ENCODE peak calls at places on chromosomes 12 and 14, in nine cellular contexts. U is heart right ventricle, F is bronchial epithelial cell, H is HL-60, A is fibroblast of lung, E is choroid plexus epithelial cell, I is tibial artery, W is stomach, Y is WERI-Rb-1. B is an unnamed sample.

GRCh38 chr12:5232826-5233500 is 189.3 kb downstream of the KCNA5 start:
- DNase-seq in E (no peak), A (no peak), H (no peak), U (no peak), F (no peak), W (no peak), Y (peak; percentile 21), I (no peak), B (no peak)

GRCh38 chr14:97282210-97282609 is 485.0 kb downstream of the VRK1 start:
- DNase-seq in I (no peak), A (no peak), F (no peak), U (no peak), W (no peak), H (no peak), Y (no peak), E (no peak), B (no peak)

GRCh38 chr14:106790189-106791036 is 1264.0 kb downstream of the TMEM121 start:
- DNase-seq in F (no peak), W (peak; percentile 85), I (peak; percentile 45), U (peak; percentile 57), E (peak; percentile 0), A (no peak), H (peak; percentile 78), Y (peak; percentile 78), B (peak; percentile 33)

GRCh38 chr14:32028599-32028998 is 48.5 kb upstream of the ARHGAP5 start:
- DNase-seq in E (peak; percentile 49), A (peak; percentile 34), Y (no peak), W (no peak), U (no peak), F (peak; percentile 78), I (no peak), H (peak; percentile 54), B (no peak)

GRCh38 chr12:19654630-19655384 is 215.5 kb downstream of the AEBP2 start:
- DNase-seq in Y (no peak), E (peak; percentile 59), U (no peak), I (no peak), H (no peak), W (no peak), A (peak; percentile 57), F (no peak), B (no peak)

GRCh38 chr12:114401346-114402320 is 4.3 kb downstream of the TBX5 start:
- DNase-seq in H (no peak), E (no peak), A (no peak), W (no peak), F (no peak), I (no peak), Y (no peak), U (no peak), B (no peak)

GRCh38 chr12:101857043-101857558 is 20.3 kb upstream of the DRAM1 start:
- DNase-seq in U (no peak), E (peak; percentile 89), H (peak; percentile 48), I (no peak), F (peak; percentile 82), A (peak; percentile 81), Y (no peak), W (no peak), B (no peak)

GRCh38 chr14:54219281-54220121 is 177.3 kb upstream of the CDKN3 start:
- DNase-seq in I (no peak), A (no peak), E (no peak), H (no peak), Y (no peak), U (peak; percentile 6), F (no peak), W (no peak), B (no peak)

GRCh38 chr12:120750806-120751205 is 25.2 kb downstream of the ACADS start:
- DNase-seq in I (no peak), F (no peak), E (no peak), Y (no peak), A (no peak), W (no peak), H (no peak), U (no peak), B (no peak)
- TF ChIP-seq CTCF in I (no peak), F (no peak), E (no peak), Y (no peak), A (no peak), W (no peak), H (no peak), U (no peak), B (no peak)

GRCh38 chr12:1918875-1919236 is 404 bp upstream of the CACNA2D4 start:
- DNase-seq in F (no peak), I (no peak), Y (no peak), U (no peak), H (no peak), W (peak; percentile 21), E (no peak), A (no peak), B (no peak)
- H3K4me3 ChIP-seq in F (no peak overlapping the region), I (peak overlapping the region; percentile 26), Y (peak overlapping the region; percentile 54), U (no peak overlapping the region), H (peak overlapping the region; percentile 48), W (peak overlapping the region; percentile 32), E (no peak overlapping the region), A (no peak overlapping the region), B (no peak overlapping the region)

GRCh38 chr12:124464062-124464461 is 103.3 kb downstream of the NCOR2 start:
- DNase-seq in W (no peak), H (peak; percentile 72), I (no peak), U (peak; percentile 50), F (no peak), E (peak; percentile 69), A (no peak), Y (no peak), B (no peak)

GRCh38 chr12:124469193-124469888 is 98.1 kb downstream of the NCOR2 start:
- DNase-seq in E (no peak), W (no peak), Y (peak; percentile 59), H (no peak), A (no peak), I (no peak), U (peak; percentile 13), F (no peak), B (no peak)

GRCh38 chr12:124464830-124465229 is 102.6 kb downstream of the NCOR2 start:
- DNase-seq in W (no peak), I (no peak), U (no peak), A (no peak), F (no peak), Y (no peak), H (no peak), E (no peak), B (no peak)

GRCh38 chr12:124465473-124465872 is 101.9 kb downstream of the NCOR2 start:
- DNase-seq in E (no peak), F (no peak), A (no peak), W (no peak), I (no peak), Y (no peak), U (no peak), H (no peak), B (no peak)

DNA sequence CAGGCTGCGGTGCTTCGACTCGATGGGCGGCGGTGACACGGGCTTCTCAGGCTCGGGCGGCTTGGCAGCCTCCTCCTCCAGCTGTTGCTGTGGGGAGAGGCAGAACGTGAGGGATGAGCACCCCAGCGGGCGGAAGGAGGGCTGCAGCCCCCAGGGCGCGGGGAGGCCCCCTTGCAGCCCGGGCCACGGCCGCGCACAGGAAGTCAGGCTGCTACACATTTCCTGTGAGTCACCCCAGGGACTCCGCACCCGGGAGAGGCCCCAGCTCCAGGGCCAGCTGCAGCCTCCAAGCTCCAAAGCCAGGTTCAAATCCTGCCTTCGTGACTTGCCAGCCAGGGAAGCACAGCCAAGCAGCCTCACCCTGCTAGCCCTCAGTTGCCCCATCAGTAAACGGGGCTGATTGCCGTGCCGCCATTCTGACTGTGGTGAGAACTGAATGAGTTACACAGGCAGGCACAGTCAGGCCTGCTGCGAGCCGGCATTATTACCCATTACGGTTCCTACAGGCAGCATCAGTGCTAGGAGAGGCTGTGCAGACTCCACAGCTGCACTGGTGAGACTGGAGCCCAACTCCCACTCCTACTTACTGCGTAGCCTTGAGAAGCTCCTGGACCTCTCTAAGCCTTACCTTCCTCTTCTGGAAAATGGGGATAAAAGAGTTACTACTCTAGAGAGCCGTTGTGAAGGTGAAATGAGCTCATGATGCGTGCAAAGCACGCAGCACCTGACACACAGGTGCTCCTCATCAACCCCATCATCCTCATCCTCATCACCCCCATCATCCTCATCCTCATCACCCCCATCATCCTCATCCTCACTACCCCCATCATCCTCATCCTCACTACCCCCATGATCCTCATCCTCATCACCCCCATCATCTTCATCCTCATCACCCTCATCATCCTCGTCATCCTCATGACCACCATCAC is 100.9 kb downstream of the NCOR2 start:
- DNase-seq in U (peak; percentile 73), Y (no peak), F (no peak), H (peak; percentile 96), E (peak; percentile 90), A (peak; percentile 50), W (peak; percentile 57), I (no peak), B (no peak)
- TF ChIP-seq CTCF in U (peak; percentile 27), Y (no peak), F (no peak), H (peak; percentile 5), E (peak; percentile 37), A (no peak), W (no peak), I (no peak), B (no peak)

DNA sequence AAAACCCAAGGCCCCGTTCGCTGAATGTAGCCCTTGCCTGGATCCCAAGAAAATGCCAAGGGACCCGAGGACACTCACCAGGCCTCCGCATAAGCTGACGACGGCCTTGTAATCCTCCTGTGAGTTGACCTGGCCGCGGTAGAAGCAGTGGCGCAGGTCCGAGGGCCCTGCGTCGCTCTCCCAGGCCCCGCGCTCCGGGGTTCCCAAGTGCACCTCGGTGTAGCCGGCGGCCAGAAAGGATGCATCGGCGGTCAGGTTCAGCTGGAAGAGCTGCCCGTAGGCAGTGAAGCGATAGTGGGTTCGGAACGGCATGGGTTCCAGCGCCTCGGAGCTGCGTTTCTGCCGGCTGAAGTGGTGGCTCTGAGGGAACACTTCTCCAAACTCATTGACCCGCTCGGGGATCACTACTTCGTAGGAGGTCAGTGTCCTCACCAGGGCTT is 1.2 kb downstream of the ADAMTS20 start:
- DNase-seq in F (no peak), Y (peak; percentile 20), I (no peak), A (no peak), W (no peak), H (no peak), E (no peak), U (no peak), B (no peak)
- H3K4me3 ChIP-seq in F (no peak overlapping the region), Y (peak overlapping the region; percentile 74), I (no peak overlapping the region), A (no peak overlapping the region), W (no peak overlapping the region), H (no peak overlapping the region), E (no peak overlapping the region), U (no peak overlapping the region), B (no peak overlapping the region)

DNA sequence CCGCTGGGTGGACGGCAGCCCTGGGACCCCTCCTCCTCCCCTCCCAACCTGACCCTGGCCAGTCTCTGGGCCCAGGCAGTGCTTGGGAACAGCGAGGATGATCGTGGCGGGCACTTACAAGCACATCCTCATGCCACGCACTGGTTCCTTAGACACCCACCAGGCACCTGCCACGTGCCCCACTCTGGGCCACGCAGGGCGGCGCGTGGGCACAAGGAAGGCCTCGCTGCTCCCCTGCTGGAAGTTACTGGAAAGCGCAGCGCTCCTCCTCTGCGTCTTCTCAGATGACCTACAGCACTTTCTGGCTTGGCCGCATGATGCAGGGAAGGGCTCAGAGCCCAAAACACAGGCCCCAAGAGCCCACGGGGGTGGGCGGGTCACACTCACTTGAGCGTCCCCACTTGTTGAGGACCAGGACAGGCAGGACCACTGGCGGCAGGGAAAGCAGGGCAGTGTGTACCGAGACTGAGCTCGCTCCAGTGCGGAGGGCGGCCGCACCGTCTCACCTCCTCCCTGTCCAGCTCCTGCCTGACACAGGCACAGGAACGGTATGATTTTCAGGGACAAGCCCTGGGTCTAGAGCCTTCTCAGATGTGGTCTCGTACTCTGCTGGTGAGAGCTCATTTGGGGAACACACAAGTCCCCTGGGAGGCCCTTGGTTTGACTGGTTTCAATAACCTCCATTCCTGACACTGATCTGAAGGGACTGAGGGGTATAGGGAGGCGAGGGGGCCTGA is 128.3 kb upstream of the EVL start:
- DNase-seq in H (no peak), A (no peak), E (no peak), U (no peak), I (no peak), F (no peak), Y (no peak), W (no peak), B (no peak)
- TF ChIP-seq CTCF in H (no peak), A (no peak), E (no peak), U (no peak), I (no peak), F (no peak), Y (peak; percentile 40), W (no peak), B (no peak)